ENCODE peak calls at places on chromosome X, in six cellular contexts. One of them, this sample, is unnamed.

GRCh38 chrX:17242470-17242869 is 132.5 kb upstream of the NHS start:
- DNase-seq in NCI-H1417 treated with DMSO at 0.1 percent for 48 hours: no peak
- DNase-seq in KG1: peak
- DNase-seq in cardiac fibroblast: peak
- DNase-seq in iris pigment epithelial cell: peak
- DNase-seq in neural progenitor cell: peak
- DNase-seq in this sample: peak

GRCh38 chrX:123803331-123803983 is 56.4 kb upstream of the XIAP start:
- DNase-seq in NCI-H1417 treated with DMSO at 0.1 percent for 48 hours: peak
- DNase-seq in KG1: peak
- DNase-seq in cardiac fibroblast: peak
- DNase-seq in iris pigment epithelial cell: peak
- DNase-seq in neural progenitor cell: no peak
- DNase-seq in this sample: no peak

GRCh38 chrX:119194631-119195030 is 41.5 kb upstream of the PGRMC1 start:
- DNase-seq in NCI-H1417 treated with DMSO at 0.1 percent for 48 hours: no peak
- DNase-seq in KG1: no peak
- DNase-seq in cardiac fibroblast: peak
- DNase-seq in iris pigment epithelial cell: peak
- DNase-seq in neural progenitor cell: peak
- DNase-seq in this sample: no peak

GRCh38 chrX:2697306-2697705 is 6.2 kb downstream of the CD99 start:
- DNase-seq in NCI-H1417 treated with DMSO at 0.1 percent for 48 hours: no peak
- DNase-seq in KG1: no peak
- DNase-seq in cardiac fibroblast: no peak
- DNase-seq in iris pigment epithelial cell: no peak
- DNase-seq in neural progenitor cell: no peak
- DNase-seq in this sample: no peak

GRCh38 chrX:136639506-136640176 is 8.3 kb upstream of the CD40LG start:
- DNase-seq in NCI-H1417 treated with DMSO at 0.1 percent for 48 hours: no peak
- DNase-seq in KG1: no peak
- DNase-seq in cardiac fibroblast: peak
- DNase-seq in iris pigment epithelial cell: peak
- DNase-seq in neural progenitor cell: no peak
- DNase-seq in this sample: no peak

GRCh38 chrX:28189011-28189410 is 207.8 kb upstream of the DCAF8L1 start:
- DNase-seq in NCI-H1417 treated with DMSO at 0.1 percent for 48 hours: no peak
- DNase-seq in KG1: no peak
- DNase-seq in cardiac fibroblast: peak
- DNase-seq in iris pigment epithelial cell: peak
- DNase-seq in neural progenitor cell: no peak
- DNase-seq in this sample: no peak

GRCh38 chrX:118062048-118062789 is 54.4 kb downstream of the KLHL13 start:
- DNase-seq in NCI-H1417 treated with DMSO at 0.1 percent for 48 hours: no peak
- DNase-seq in KG1: no peak
- DNase-seq in cardiac fibroblast: no peak
- DNase-seq in iris pigment epithelial cell: no peak
- DNase-seq in neural progenitor cell: no peak
- DNase-seq in this sample: no peak

GRCh38 chrX:97597954-97598353 is 714.2 kb downstream of the RPA4 start:
- DNase-seq in NCI-H1417 treated with DMSO at 0.1 percent for 48 hours: no peak
- DNase-seq in KG1: no peak
- DNase-seq in cardiac fibroblast: no peak
- DNase-seq in iris pigment epithelial cell: no peak
- DNase-seq in neural progenitor cell: peak
- DNase-seq in this sample: no peak

GRCh38 chrX:9483376-9483775 is 18.5 kb downstream of the TBL1X start:
- DNase-seq in NCI-H1417 treated with DMSO at 0.1 percent for 48 hours: no peak
- DNase-seq in KG1: no peak
- DNase-seq in cardiac fibroblast: no peak
- DNase-seq in iris pigment epithelial cell: no peak
- DNase-seq in neural progenitor cell: no peak
- DNase-seq in this sample: no peak

GRCh38 chrX:131225078-131225477 is 64.0 kb downstream of the IGSF1 start:
- DNase-seq in NCI-H1417 treated with DMSO at 0.1 percent for 48 hours: no peak
- DNase-seq in KG1: no peak
- DNase-seq in cardiac fibroblast: no peak
- DNase-seq in iris pigment epithelial cell: no peak
- DNase-seq in neural progenitor cell: no peak
- DNase-seq in this sample: no peak

GRCh38 chrX:23374291-23374690 is 39.6 kb downstream of the PTCHD1 start:
- DNase-seq in NCI-H1417 treated with DMSO at 0.1 percent for 48 hours: no peak
- DNase-seq in KG1: no peak
- DNase-seq in cardiac fibroblast: no peak
- DNase-seq in iris pigment epithelial cell: no peak
- DNase-seq in neural progenitor cell: peak
- DNase-seq in this sample: no peak

GRCh38 chrX:124594017-124594651 is 247.8 kb downstream of the SH2D1A start:
- DNase-seq in NCI-H1417 treated with DMSO at 0.1 percent for 48 hours: no peak
- DNase-seq in KG1: no peak
- DNase-seq in cardiac fibroblast: no peak
- DNase-seq in iris pigment epithelial cell: peak
- DNase-seq in neural progenitor cell: no peak
- DNase-seq in this sample: no peak

GRCh38 chrX:13103111-13103913 is 58.9 kb upstream of the FAM9C start:
- DNase-seq in NCI-H1417 treated with DMSO at 0.1 percent for 48 hours: no peak
- DNase-seq in KG1: no peak
- DNase-seq in cardiac fibroblast: no peak
- DNase-seq in iris pigment epithelial cell: no peak
- DNase-seq in neural progenitor cell: no peak
- DNase-seq in this sample: no peak

This sample was measured in transverse colon.